ENCODE peak calls at places on chromosomes 3 and 15, in seven cellular contexts. One of them, this sample, is unnamed.

GRCh38 chr3:55746808-55747413 is 259.8 kb upstream of the WNT5A start:
- DNase-seq in foreskin keratinocyte: no peak
- DNase-seq in PC-3: peak; percentile 48
- DNase-seq in ovary: no peak
- DNase-seq in fibroblast of the aortic adventitia: peak; percentile 57
- DNase-seq in WTC11: no peak
- DNase-seq in B cell: no peak
- DNase-seq in this sample: peak; percentile 10

GRCh38 chr3:179181021-179181472 is 32.9 kb downstream of the PIK3CA start:
- DNase-seq in B cell: no peak
- DNase-seq in foreskin keratinocyte: no peak
- DNase-seq in PC-3: peak; percentile 19
- DNase-seq in ovary: no peak
- DNase-seq in WTC11: no peak
- DNase-seq in fibroblast of the aortic adventitia: peak; percentile 72
- DNase-seq in this sample: peak; percentile 26

GRCh38 chr15:42591238-42591936 is 16.0 kb downstream of the STARD9 start:
- DNase-seq in foreskin keratinocyte: no peak
- DNase-seq in ovary: no peak
- DNase-seq in PC-3: peak; percentile 68
- DNase-seq in fibroblast of the aortic adventitia: peak; percentile 45
- DNase-seq in WTC11: no peak
- DNase-seq in B cell: no peak
- DNase-seq in this sample: no peak

GRCh38 chr3:47711596-47711995 is 70.1 kb downstream of the SMARCC1 start:
- DNase-seq in WTC11: no peak
- DNase-seq in B cell: no peak
- DNase-seq in ovary: no peak
- DNase-seq in foreskin keratinocyte: no peak
- DNase-seq in fibroblast of the aortic adventitia: no peak
- DNase-seq in PC-3: no peak
- DNase-seq in this sample: no peak

GRCh38 chr15:59104602-59104911 is 389 bp upstream of the CCNB2 start:
- DNase-seq in fibroblast of the aortic adventitia: no peak
- DNase-seq in B cell: no peak
- DNase-seq in PC-3: no peak
- DNase-seq in WTC11: no peak
- DNase-seq in foreskin keratinocyte: no peak
- DNase-seq in ovary: peak; percentile 17
- DNase-seq in this sample: no peak

GRCh38 chr3:13461169-13462124 is 18.7 kb upstream of the HDAC11 start:
- DNase-seq in B cell: peak; percentile 86
- DNase-seq in foreskin keratinocyte: no peak
- DNase-seq in WTC11: peak; percentile 93
- DNase-seq in ovary: no peak
- DNase-seq in PC-3: peak; percentile 87
- DNase-seq in fibroblast of the aortic adventitia: no peak
- DNase-seq in this sample: peak; percentile 62

GRCh38 chr15:39846108-39846507 is 63.5 kb upstream of the FSIP1 start:
- DNase-seq in WTC11: no peak
- DNase-seq in B cell: no peak
- DNase-seq in ovary: no peak
- DNase-seq in fibroblast of the aortic adventitia: no peak
- DNase-seq in foreskin keratinocyte: no peak
- DNase-seq in PC-3: no peak
- DNase-seq in this sample: no peak

GRCh38 chr15:67831363-67831762 is 6.1 kb downstream of the SKOR1 start:
- DNase-seq in PC-3: no peak
- DNase-seq in fibroblast of the aortic adventitia: no peak
- DNase-seq in B cell: no peak
- DNase-seq in ovary: no peak
- DNase-seq in foreskin keratinocyte: no peak
- DNase-seq in WTC11: no peak
- DNase-seq in this sample: no peak

GRCh38 chr3:71511037-71511436 is 72.5 kb downstream of the FOXP1 start:
- DNase-seq in B cell: no peak
- DNase-seq in PC-3: no peak
- DNase-seq in ovary: no peak
- DNase-seq in fibroblast of the aortic adventitia: peak; percentile 92
- DNase-seq in WTC11: no peak
- DNase-seq in foreskin keratinocyte: peak; percentile 37
- DNase-seq in this sample: no peak

GRCh38 chr3:50189274-50189673 is 2.1 kb upstream of the GNAT1 start:
- DNase-seq in WTC11: peak; percentile 80
- DNase-seq in PC-3: peak; percentile 88
- DNase-seq in fibroblast of the aortic adventitia: peak; percentile 90
- DNase-seq in ovary: peak; percentile 73
- DNase-seq in B cell: peak; percentile 33
- DNase-seq in foreskin keratinocyte: no peak
- DNase-seq in this sample: peak; percentile 77
- TF ChIP-seq CTCF in WTC11: peak; percentile 35
- TF ChIP-seq CTCF in PC-3: peak; percentile 92
- TF ChIP-seq CTCF in fibroblast of the aortic adventitia: peak; percentile 93
- TF ChIP-seq CTCF in ovary: peak; percentile 54
- TF ChIP-seq CTCF in B cell: peak; percentile 14
- TF ChIP-seq CTCF in foreskin keratinocyte: peak; percentile 87
- TF ChIP-seq CTCF in this sample: peak; percentile 62

GRCh38 chr15:78714890-78715289 is 73.9 kb upstream of the CHRNB4 start:
- DNase-seq in B cell: no peak
- DNase-seq in ovary: no peak
- DNase-seq in fibroblast of the aortic adventitia: no peak
- DNase-seq in PC-3: peak; percentile 40
- DNase-seq in foreskin keratinocyte: no peak
- DNase-seq in WTC11: no peak
- DNase-seq in this sample: no peak
- TF ChIP-seq CTCF in B cell: no peak
- TF ChIP-seq CTCF in ovary: no peak
- TF ChIP-seq CTCF in fibroblast of the aortic adventitia: no peak
- TF ChIP-seq CTCF in PC-3: no peak
- TF ChIP-seq CTCF in foreskin keratinocyte: peak; percentile 41
- TF ChIP-seq CTCF in WTC11: no peak
- TF ChIP-seq CTCF in this sample: no peak

GRCh38 chr3:53531749-53532148 is 37.3 kb downstream of the CACNA1D start:
- DNase-seq in foreskin keratinocyte: no peak
- DNase-seq in fibroblast of the aortic adventitia: no peak
- DNase-seq in PC-3: peak; percentile 38
- DNase-seq in ovary: no peak
- DNase-seq in B cell: peak; percentile 8
- DNase-seq in WTC11: no peak
- DNase-seq in this sample: peak; percentile 12
- TF ChIP-seq CTCF in foreskin keratinocyte: peak; percentile 18
- TF ChIP-seq CTCF in fibroblast of the aortic adventitia: no peak
- TF ChIP-seq CTCF in PC-3: peak; percentile 42
- TF ChIP-seq CTCF in ovary: no peak
- TF ChIP-seq CTCF in B cell: peak; percentile 16
- TF ChIP-seq CTCF in WTC11: no peak
- TF ChIP-seq CTCF in this sample: peak; percentile 21

DNA sequence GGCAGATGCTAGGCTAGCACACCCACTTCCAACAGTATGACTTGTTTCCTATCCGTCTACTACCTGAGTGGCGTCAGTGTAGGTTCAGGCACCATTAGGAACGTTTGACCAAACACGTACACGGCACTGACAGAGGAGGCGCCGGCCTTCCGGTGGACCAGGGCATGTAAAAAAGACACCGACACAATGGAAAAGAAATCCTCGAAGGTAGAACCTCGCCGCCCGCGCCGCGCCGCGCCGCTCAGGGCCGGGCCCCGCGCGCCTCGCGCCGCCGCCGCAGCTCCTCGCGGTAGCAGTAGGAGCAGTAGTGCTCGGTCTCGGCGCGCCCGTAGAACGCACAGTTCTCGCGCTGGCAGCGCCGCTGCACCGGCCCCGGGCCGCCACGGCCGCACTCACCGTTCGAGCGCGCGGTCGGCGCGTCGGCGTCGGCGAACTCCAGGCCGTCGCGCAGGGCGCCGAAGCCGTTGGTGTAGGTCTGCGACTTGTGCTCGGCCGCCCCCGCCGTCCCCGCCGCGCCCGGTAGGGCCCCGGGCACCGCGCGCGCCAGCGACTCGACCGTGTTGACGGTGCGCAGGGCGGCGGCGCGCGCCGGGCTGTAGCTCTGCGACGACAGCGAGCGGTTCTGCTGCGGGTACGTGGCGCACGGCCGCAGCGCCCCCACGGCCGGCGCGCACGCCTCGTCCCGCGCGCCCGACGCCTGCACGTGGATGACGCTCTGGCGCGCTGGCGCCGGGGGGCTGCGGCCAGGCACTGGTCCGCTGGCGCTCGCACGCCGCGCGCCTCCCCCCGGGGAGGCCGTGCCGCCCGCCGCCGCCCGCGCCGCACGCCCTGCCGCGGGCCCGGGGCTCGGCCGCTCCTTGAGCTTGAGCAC is 156.7 kb downstream of the KLF13 start:
- DNase-seq in fibroblast of the aortic adventitia: no peak
- DNase-seq in WTC11: peak; percentile 52
- DNase-seq in ovary: no peak
- DNase-seq in PC-3: no peak
- DNase-seq in B cell: peak; percentile 59
- DNase-seq in foreskin keratinocyte: no peak
- DNase-seq in this sample: peak; percentile 78
- TF ChIP-seq CTCF in fibroblast of the aortic adventitia: no peak
- TF ChIP-seq CTCF in WTC11: no peak
- TF ChIP-seq CTCF in ovary: no peak
- TF ChIP-seq CTCF in PC-3: no peak
- TF ChIP-seq CTCF in B cell: no peak
- TF ChIP-seq CTCF in foreskin keratinocyte: no peak
- TF ChIP-seq CTCF in this sample: no peak